ENCODE peak calls at places on chromosomes 11 and 22, in five cellular contexts. One of them, this sample, is unnamed.

GRCh38 chr11:94563848-94564442 is 3.2 kb upstream of the PIWIL4 start:
- DNase-seq in H9: no peak
- DNase-seq in tibial artery: no peak
- DNase-seq in gastrocnemius medialis: no peak
- DNase-seq in psoas muscle: no peak
- DNase-seq in this sample: no peak

GRCh38 chr11:6612816-6613136 is 760 bp upstream of the TAF10 start:
- DNase-seq in psoas muscle: no peak
- DNase-seq in H9: peak; percentile 57
- DNase-seq in gastrocnemius medialis: no peak
- DNase-seq in tibial artery: peak; percentile 70
- DNase-seq in this sample: peak; percentile 48

GRCh38 chr22:40107244-40107643 is 70.5 kb upstream of the TNRC6B start:
- DNase-seq in H9: no peak
- DNase-seq in psoas muscle: no peak
- DNase-seq in tibial artery: no peak
- DNase-seq in gastrocnemius medialis: no peak
- DNase-seq in this sample: no peak

GRCh38 chr22:23289851-23290724 is 109.8 kb downstream of the BCR start:
- DNase-seq in tibial artery: peak; percentile 76
- DNase-seq in gastrocnemius medialis: no peak
- DNase-seq in psoas muscle: peak; percentile 52
- DNase-seq in H9: peak; percentile 75
- DNase-seq in this sample: peak; percentile 71

GRCh38 chr11:125625594-125626380 is 824 bp downstream of the CHEK1 start:
- DNase-seq in H9: peak; percentile 94
- DNase-seq in psoas muscle: peak; percentile 86
- DNase-seq in tibial artery: peak; percentile 91
- DNase-seq in gastrocnemius medialis: peak; percentile 66
- DNase-seq in this sample: peak; percentile 95

GRCh38 chr22:24703101-24703500 is 71.4 kb downstream of the PIWIL3 start:
- DNase-seq in H9: no peak
- DNase-seq in tibial artery: no peak
- DNase-seq in psoas muscle: no peak
- DNase-seq in gastrocnemius medialis: no peak
- DNase-seq in this sample: no peak

GRCh38 chr22:19879996-19880785 is 25.5 kb upstream of the GNB1L start:
- DNase-seq in H9: peak; percentile 46
- DNase-seq in tibial artery: peak; percentile 54
- DNase-seq in gastrocnemius medialis: no peak
- DNase-seq in psoas muscle: peak; percentile 10
- DNase-seq in this sample: no peak

GRCh38 chr11:78606667-78607066 is 32.0 kb upstream of the NARS2 start:
- DNase-seq in gastrocnemius medialis: no peak
- DNase-seq in psoas muscle: no peak
- DNase-seq in H9: no peak
- DNase-seq in tibial artery: no peak
- DNase-seq in this sample: no peak

GRCh38 chr11:66787934-66788758 is 55.1 kb upstream of the RCE1 start:
- DNase-seq in H9: no peak
- DNase-seq in tibial artery: no peak
- DNase-seq in gastrocnemius medialis: no peak
- DNase-seq in psoas muscle: no peak
- DNase-seq in this sample: no peak

GRCh38 chr11:8015753-8016239 is 28.7 kb downstream of the EIF3F start:
- DNase-seq in psoas muscle: no peak
- DNase-seq in tibial artery: no peak
- DNase-seq in H9: peak; percentile 20
- DNase-seq in gastrocnemius medialis: no peak
- DNase-seq in this sample: no peak

GRCh38 chr11:70951139-70951804 is 301.1 kb downstream of the SHANK2 start:
- DNase-seq in gastrocnemius medialis: no peak
- DNase-seq in tibial artery: no peak
- DNase-seq in psoas muscle: no peak
- DNase-seq in H9: no peak
- DNase-seq in this sample: no peak

GRCh38 chr11:69209936-69210659 is 54.4 kb downstream of the SMIM38 start:
- DNase-seq in H9: no peak
- DNase-seq in gastrocnemius medialis: no peak
- DNase-seq in psoas muscle: no peak
- DNase-seq in tibial artery: peak; percentile 58
- DNase-seq in this sample: peak; percentile 26

GRCh38 chr11:86515297-86516094 is 140.8 kb downstream of the CCDC81 start:
- DNase-seq in tibial artery: no peak
- DNase-seq in H9: no peak
- DNase-seq in psoas muscle: no peak
- DNase-seq in gastrocnemius medialis: no peak
- DNase-seq in this sample: no peak

GRCh38 chr11:65403607-65404121 is 17.2 kb downstream of the FRMD8 start:
- DNase-seq in tibial artery: no peak
- DNase-seq in H9: no peak
- DNase-seq in psoas muscle: no peak
- DNase-seq in gastrocnemius medialis: no peak
- DNase-seq in this sample: no peak

GRCh38 chr22:48742556-48743343 is 1084.9 kb downstream of the BRD1 start:
- DNase-seq in tibial artery: peak; percentile 52
- DNase-seq in H9: no peak
- DNase-seq in gastrocnemius medialis: no peak
- DNase-seq in psoas muscle: no peak
- DNase-seq in this sample: no peak

GRCh38 chr11:37504066-37504611 is 906.1 kb upstream of the RAG2 start:
- DNase-seq in psoas muscle: no peak
- DNase-seq in H9: no peak
- DNase-seq in gastrocnemius medialis: no peak
- DNase-seq in tibial artery: no peak
- DNase-seq in this sample: no peak

GRCh38 chr11:9130297-9130696 is 38.9 kb upstream of the SCUBE2 start:
- DNase-seq in gastrocnemius medialis: no peak
- DNase-seq in tibial artery: no peak
- DNase-seq in psoas muscle: no peak
- DNase-seq in H9: no peak
- DNase-seq in this sample: no peak
- TF ChIP-seq CTCF in gastrocnemius medialis: no peak
- TF ChIP-seq CTCF in tibial artery: no peak
- TF ChIP-seq CTCF in psoas muscle: no peak
- TF ChIP-seq CTCF in H9: no peak
- TF ChIP-seq CTCF in this sample: no peak

DNA sequence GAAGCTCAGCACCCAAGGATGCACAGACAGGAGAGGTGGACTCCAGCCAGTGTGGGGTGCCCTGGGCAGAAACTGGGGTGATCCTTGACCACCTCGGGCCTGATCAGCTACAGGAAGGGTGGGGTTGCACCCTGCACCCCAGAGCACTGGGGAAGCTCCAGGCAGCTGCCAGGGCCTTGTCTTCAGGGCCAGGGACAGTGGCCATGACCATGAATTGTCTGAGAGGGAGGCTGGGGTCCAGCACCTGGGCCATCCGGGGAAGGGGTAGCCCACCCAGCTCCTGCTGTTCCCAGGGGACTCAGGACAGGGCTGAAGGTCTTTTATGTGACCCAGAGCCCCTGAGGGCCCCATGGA is 17.5 kb downstream of the IL17REL start:
- DNase-seq in tibial artery: peak; percentile 59
- DNase-seq in gastrocnemius medialis: no peak
- DNase-seq in H9: no peak
- DNase-seq in psoas muscle: no peak
- DNase-seq in this sample: no peak
- H3K27ac ChIP-seq in tibial artery: no peak overlapping the region
- H3K27ac ChIP-seq in gastrocnemius medialis: no peak overlapping the region
- H3K27ac ChIP-seq in H9: no peak overlapping the region
- H3K27ac ChIP-seq in psoas muscle: no peak overlapping the region
- H3K27ac ChIP-seq in this sample: no peak overlapping the region

GRCh38 chr11:101862410-101863233 is 52.2 kb upstream of the CEP126 start:
- DNase-seq in tibial artery: no peak
- DNase-seq in gastrocnemius medialis: no peak
- DNase-seq in H9: peak; percentile 50
- DNase-seq in psoas muscle: no peak
- DNase-seq in this sample: peak; percentile 33
- TF ChIP-seq CTCF in tibial artery: peak; percentile 44
- TF ChIP-seq CTCF in gastrocnemius medialis: no peak
- TF ChIP-seq CTCF in H9: peak; percentile 73
- TF ChIP-seq CTCF in psoas muscle: peak; percentile 11
- TF ChIP-seq CTCF in this sample: peak; percentile 54

GRCh38 chr11:44570411-44571155 is 5.1 kb downstream of the CD82 start:
- DNase-seq in psoas muscle: no peak
- DNase-seq in H9: no peak
- DNase-seq in gastrocnemius medialis: no peak
- DNase-seq in tibial artery: no peak
- DNase-seq in this sample: no peak

GRCh38 chr11:44566952-44567875 is 1.8 kb downstream of the CD82 start:
- DNase-seq in psoas muscle: no peak
- DNase-seq in tibial artery: no peak
- DNase-seq in gastrocnemius medialis: no peak
- DNase-seq in H9: no peak
- DNase-seq in this sample: no peak

GRCh38 chr11:44568358-44568705 is 2.9 kb downstream of the CD82 start:
- DNase-seq in psoas muscle: no peak
- DNase-seq in tibial artery: no peak
- DNase-seq in gastrocnemius medialis: no peak
- DNase-seq in H9: no peak
- DNase-seq in this sample: no peak

GRCh38 chr11:44567876-44568256 is 2.4 kb downstream of the CD82 start:
- DNase-seq in H9: no peak
- DNase-seq in gastrocnemius medialis: no peak
- DNase-seq in tibial artery: no peak
- DNase-seq in psoas muscle: no peak
- DNase-seq in this sample: no peak

DNA sequence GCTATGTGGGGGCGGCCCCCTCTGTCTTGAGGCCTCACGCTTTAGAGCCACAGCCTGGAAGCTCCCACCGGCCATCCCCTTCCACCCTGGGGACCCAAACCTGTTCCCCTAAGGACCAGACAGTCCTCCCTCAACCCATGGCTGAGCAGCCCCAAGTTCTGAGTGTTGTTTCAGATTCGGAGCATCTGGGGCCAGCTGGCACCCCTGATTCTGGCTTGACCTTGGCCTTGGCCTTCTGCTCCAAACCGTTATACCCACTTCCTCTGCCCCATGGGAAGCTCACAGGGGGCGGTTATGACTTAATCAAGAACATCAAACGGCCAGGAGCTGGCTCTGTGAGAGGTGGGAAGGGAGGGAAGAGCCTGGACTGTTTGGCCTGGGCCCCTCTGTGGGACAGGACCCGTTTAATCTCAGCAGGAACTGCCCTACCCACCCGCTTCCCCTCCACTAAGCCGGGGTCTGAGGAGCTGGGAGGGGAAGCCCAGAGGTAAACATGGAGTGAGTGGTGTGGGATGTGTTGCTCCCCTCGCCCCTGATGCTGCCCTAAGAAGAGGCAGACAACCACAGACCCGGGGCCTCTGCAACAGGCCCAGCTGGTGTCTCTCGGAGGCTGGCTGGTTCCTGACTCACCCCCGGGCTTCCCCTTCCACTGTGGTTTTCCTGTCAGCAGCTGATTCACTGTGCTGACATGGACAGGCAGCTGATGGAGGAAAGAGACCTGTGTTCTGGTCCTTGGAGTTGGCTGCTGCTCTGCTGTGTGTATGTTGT is 3.4 kb downstream of the CD82 start:
- DNase-seq in psoas muscle: peak; percentile 80
- DNase-seq in tibial artery: peak; percentile 88
- DNase-seq in H9: no peak
- DNase-seq in gastrocnemius medialis: peak; percentile 79
- DNase-seq in this sample: no peak
- H3K27ac ChIP-seq in psoas muscle: peak overlapping the region; percentile 82
- H3K27ac ChIP-seq in tibial artery: peak overlapping the region; percentile 69
- H3K27ac ChIP-seq in H9: no peak overlapping the region
- H3K27ac ChIP-seq in gastrocnemius medialis: peak overlapping the region; percentile 82
- H3K27ac ChIP-seq in this sample: no peak overlapping the region

DNA sequence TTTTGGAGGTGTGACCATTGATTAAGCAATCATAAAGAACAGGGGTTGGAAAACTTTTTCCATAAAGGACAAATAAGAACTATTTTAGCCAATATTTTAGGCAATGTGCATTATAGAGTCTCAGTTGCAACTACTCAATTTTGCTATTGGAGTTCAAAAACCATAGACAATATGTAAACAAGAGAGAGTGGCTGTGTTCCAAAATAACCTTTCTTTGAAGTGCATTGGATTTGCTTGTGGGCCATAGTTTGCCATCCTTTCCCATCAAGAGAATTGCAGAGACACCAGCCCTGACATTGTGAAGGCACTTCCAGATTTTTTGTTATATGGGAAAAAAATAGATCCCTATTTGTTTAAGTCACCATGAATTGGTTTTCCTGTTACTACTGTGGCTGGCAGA is 63.3 kb upstream of the LARGE1 start:
- DNase-seq in H9: no peak
- DNase-seq in psoas muscle: no peak
- DNase-seq in gastrocnemius medialis: no peak
- DNase-seq in tibial artery: no peak
- DNase-seq in this sample: no peak
- TF ChIP-seq CTCF in H9: no peak
- TF ChIP-seq CTCF in psoas muscle: no peak
- TF ChIP-seq CTCF in gastrocnemius medialis: no peak
- TF ChIP-seq CTCF in tibial artery: no peak
- TF ChIP-seq CTCF in this sample: no peak

GRCh38 chr11:27718346-27718852 is 18.1 kb upstream of the BDNF start:
- DNase-seq in H9: peak; percentile 87
- DNase-seq in psoas muscle: no peak
- DNase-seq in gastrocnemius medialis: no peak
- DNase-seq in tibial artery: peak; percentile 70
- DNase-seq in this sample: peak; percentile 91
- H3K27ac ChIP-seq in H9: peak overlapping the region; percentile 76
- H3K27ac ChIP-seq in psoas muscle: no peak overlapping the region
- H3K27ac ChIP-seq in gastrocnemius medialis: no peak overlapping the region
- H3K27ac ChIP-seq in tibial artery: peak overlapping the region; percentile 72
- H3K27ac ChIP-seq in this sample: peak overlapping the region; percentile 96

DNA sequence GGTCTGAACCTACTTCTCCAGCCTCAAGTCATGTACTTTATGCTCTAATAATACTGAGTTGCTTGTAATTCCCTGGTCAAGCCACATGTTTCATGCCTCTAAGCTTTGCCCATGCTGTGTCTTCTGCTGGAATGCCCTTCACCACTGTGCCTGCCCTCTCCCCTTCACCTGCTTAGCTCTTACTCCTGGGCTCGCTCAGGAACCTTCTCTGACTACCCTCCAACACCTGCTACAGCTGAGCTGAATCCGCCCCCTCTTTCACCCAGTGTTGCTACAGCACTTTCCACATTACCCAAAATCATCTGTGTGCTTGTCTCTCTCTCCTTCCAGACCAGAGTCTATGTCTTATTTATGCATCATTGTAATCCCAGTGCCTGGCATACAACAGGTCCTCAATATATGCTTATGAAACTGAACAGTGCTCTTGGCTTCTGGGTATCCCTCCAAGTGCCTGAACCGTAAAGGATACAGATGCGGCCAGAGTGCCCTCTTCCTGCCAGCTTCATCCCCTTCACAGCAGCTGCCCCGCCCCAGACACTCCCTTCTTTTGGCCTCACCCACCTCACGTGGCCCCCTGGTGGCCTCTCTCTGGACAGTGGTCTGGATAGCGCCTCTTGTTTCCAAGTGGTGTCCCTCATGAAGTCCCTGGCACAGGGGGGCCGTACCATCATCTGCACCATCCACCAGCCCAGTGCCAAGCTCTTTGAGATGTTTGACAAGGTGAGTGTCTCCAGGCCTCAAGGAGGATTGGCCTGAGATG is 7.1 kb downstream of the ABCG4 start:
- DNase-seq in gastrocnemius medialis: no peak
- DNase-seq in tibial artery: no peak
- DNase-seq in H9: peak; percentile 59
- DNase-seq in psoas muscle: no peak
- DNase-seq in this sample: peak; percentile 66
- TF ChIP-seq CTCF in gastrocnemius medialis: no peak
- TF ChIP-seq CTCF in tibial artery: no peak
- TF ChIP-seq CTCF in H9: peak; percentile 52
- TF ChIP-seq CTCF in psoas muscle: no peak
- TF ChIP-seq CTCF in this sample: peak; percentile 53

GRCh38 chr22:38243007-38243775 is 29.6 kb downstream of the TMEM184B start:
- DNase-seq in H9: no peak
- DNase-seq in gastrocnemius medialis: no peak
- DNase-seq in tibial artery: no peak
- DNase-seq in psoas muscle: no peak
- DNase-seq in this sample: peak; percentile 93
- H3K27ac ChIP-seq in H9: no peak overlapping the region
- H3K27ac ChIP-seq in gastrocnemius medialis: peak overlapping the region; percentile 70
- H3K27ac ChIP-seq in tibial artery: peak overlapping the region; percentile 78
- H3K27ac ChIP-seq in psoas muscle: peak overlapping the region; percentile 16
- H3K27ac ChIP-seq in this sample: peak overlapping the region; percentile 88